ENCODE peak calls at places on chromosomes 7 and 10, in ten cellular contexts. V is PC-9, S is GM06990, U is AG09309, B is GM12865, O is upper lobe of left lung, P is cardiac muscle cell, N is RWPE2, L is mucosa of descending colon, M is HepG2. F is an unnamed sample.

GRCh38 chr10:127909716-127910463 is 3.0 kb downstream of the PTPRE start:
- DNase-seq in V (no peak), S (no peak), U (no peak), B (no peak), O (no peak), P (no peak), N (no peak), L (no peak), M (no peak), F (no peak)

GRCh38 chr7:27689045-27689877 is 26.6 kb upstream of the HIBADH start:
- DNase-seq in V (peak), S (no peak), U (no peak), B (peak), O (no peak), P (peak), N (no peak), L (peak), M (peak), F (no peak)

GRCh38 chr10:98920807-98921206 is 314.8 kb downstream of the HPSE2 start:
- DNase-seq in V (no peak), S (no peak), U (no peak), B (no peak), O (no peak), P (peak), N (no peak), L (peak), M (no peak), F (no peak)

GRCh38 chr10:70560511-70560931 is 42.0 kb downstream of the PRF1 start:
- DNase-seq in V (no peak), S (no peak), U (no peak), B (no peak), O (no peak), P (no peak), N (peak), L (no peak), M (no peak), F (no peak)

GRCh38 chr7:101927389-101928306 is 110.2 kb downstream of the CUX1 start:
- DNase-seq in V (no peak), S (no peak), U (no peak), B (no peak), O (peak), P (peak), N (no peak), L (no peak), M (no peak), F (no peak)

GRCh38 chr7:159152816-159153215 is 8.1 kb upstream of the VIPR2 start:
- DNase-seq in V (no peak), S (no peak), U (no peak), B (no peak), O (no peak), P (no peak), N (no peak), L (no peak), M (no peak), F (no peak)

GRCh38 chr10:23395017-23395416 is 43.9 kb upstream of the OTUD1 start:
- DNase-seq in V (no peak), S (no peak), U (no peak), B (no peak), O (no peak), P (no peak), N (no peak), L (no peak), M (no peak), F (no peak)

GRCh38 chr7:117796889-117797288 is 76.4 kb downstream of the CTTNBP2 start:
- DNase-seq in V (no peak), S (no peak), U (no peak), B (no peak), O (no peak), P (no peak), N (no peak), L (no peak), M (no peak), F (no peak)

GRCh38 chr10:66964946-66965345 is 39.1 kb downstream of the LRRTM3 start:
- DNase-seq in V (no peak), S (no peak), U (no peak), B (no peak), O (no peak), P (no peak), N (no peak), L (no peak), M (no peak), F (no peak)

GRCh38 chr7:99748846-99749579 is 14.0 kb upstream of the CYP3A7 start:
- DNase-seq in V (no peak), S (no peak), U (no peak), B (no peak), O (no peak), P (no peak), N (no peak), L (no peak), M (no peak), F (no peak)

GRCh38 chr10:80988755-80989154 is 451.1 kb downstream of the SH2D4B start:
- DNase-seq in V (no peak), S (no peak), U (no peak), B (peak), O (no peak), P (no peak), N (no peak), L (no peak), M (no peak), F (no peak)

GRCh38 chr10:114648368-114648767 is 9.7 kb downstream of the ABLIM1 start:
- DNase-seq in V (peak), S (no peak), U (peak), B (no peak), O (no peak), P (peak), N (no peak), L (no peak), M (peak), F (no peak)

GRCh38 chr7:41098402-41098801 is 604.5 kb downstream of the INHBA start:
- DNase-seq in V (no peak), S (no peak), U (no peak), B (no peak), O (no peak), P (no peak), N (no peak), L (no peak), M (no peak), F (no peak)

GRCh38 chr10:116974442-116975005 is 30.5 kb downstream of the SHTN1 start:
- DNase-seq in V (peak), S (no peak), U (peak), B (no peak), O (no peak), P (peak), N (no peak), L (no peak), M (no peak), F (no peak)

GRCh38 chr7:120729300-120729699 is 128.6 kb downstream of the TSPAN12 start:
- DNase-seq in V (no peak), S (no peak), U (no peak), B (no peak), O (no peak), P (no peak), N (no peak), L (no peak), M (no peak), F (no peak)

GRCh38 chr10:126671402-126671975 is 996 bp upstream of the C10orf90 start:
- DNase-seq in V (no peak), S (no peak), U (no peak), B (no peak), O (no peak), P (no peak), N (no peak), L (no peak), M (no peak), F (no peak)

GRCh38 chr7:33446551-33446950 is 317.2 kb downstream of the BBS9 start:
- DNase-seq in V (no peak), S (no peak), U (no peak), B (no peak), O (no peak), P (no peak), N (no peak), L (no peak), M (no peak), F (no peak)

GRCh38 chr7:130490287-130490686 is 1.6 kb upstream of the MEST start:
- DNase-seq in V (no peak), S (no peak), U (no peak), B (no peak), O (peak), P (peak), N (no peak), L (no peak), M (no peak), F (no peak)

GRCh38 chr7:131011976-131012375 is 278.0 kb upstream of the KLF14 start:
- DNase-seq in V (peak), S (no peak), U (peak), B (no peak), O (no peak), P (peak), N (no peak), L (no peak), M (no peak), F (no peak)

GRCh38 chr7:151537818-151538561 is 18.3 kb upstream of the RHEB start:
- DNase-seq in V (no peak), S (no peak), U (no peak), B (no peak), O (no peak), P (peak), N (no peak), L (no peak), M (no peak), F (no peak)

GRCh38 chr10:14665304-14665703 is 109.4 kb downstream of the FAM107B start:
- DNase-seq in V (no peak), S (no peak), U (no peak), B (peak), O (no peak), P (peak), N (no peak), L (peak), M (no peak), F (no peak)

GRCh38 chr7:125567686-125568085 is 638.1 kb upstream of the POT1 start:
- DNase-seq in V (no peak), S (no peak), U (no peak), B (no peak), O (no peak), P (no peak), N (no peak), L (no peak), M (no peak), F (no peak)

DNA sequence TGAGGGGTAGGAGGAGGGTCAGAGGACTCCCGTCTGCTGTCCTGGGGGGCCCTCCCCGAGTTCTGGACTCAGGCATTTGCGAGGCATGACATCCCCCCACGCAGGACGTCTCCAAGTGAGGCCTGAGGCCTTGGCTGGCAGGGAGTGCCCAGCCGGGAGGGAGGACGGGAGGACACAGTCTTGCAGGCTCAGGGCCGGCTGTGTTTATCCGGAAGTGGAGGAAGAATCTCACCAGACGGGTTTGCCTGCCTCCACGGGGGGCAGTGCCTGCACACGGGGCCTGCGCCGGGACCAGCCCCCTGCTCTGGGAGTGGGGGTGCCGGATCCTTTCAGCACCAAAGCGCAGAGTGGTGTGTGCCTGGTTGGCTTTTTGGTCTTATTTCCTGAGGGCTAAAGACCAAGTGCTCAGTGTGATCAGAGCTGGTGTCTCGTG is 10.9 kb downstream of the PWWP2B start:
- DNase-seq in V (peak), S (no peak), U (no peak), B (no peak), O (peak), P (peak), N (peak), L (peak), M (no peak), F (no peak)
- TF ChIP-seq CTCF in V (no peak), S (no peak), U (no peak), B (no peak), O (peak), P (no peak), N (no peak), L (no peak), M (peak), F (no peak)

DNA sequence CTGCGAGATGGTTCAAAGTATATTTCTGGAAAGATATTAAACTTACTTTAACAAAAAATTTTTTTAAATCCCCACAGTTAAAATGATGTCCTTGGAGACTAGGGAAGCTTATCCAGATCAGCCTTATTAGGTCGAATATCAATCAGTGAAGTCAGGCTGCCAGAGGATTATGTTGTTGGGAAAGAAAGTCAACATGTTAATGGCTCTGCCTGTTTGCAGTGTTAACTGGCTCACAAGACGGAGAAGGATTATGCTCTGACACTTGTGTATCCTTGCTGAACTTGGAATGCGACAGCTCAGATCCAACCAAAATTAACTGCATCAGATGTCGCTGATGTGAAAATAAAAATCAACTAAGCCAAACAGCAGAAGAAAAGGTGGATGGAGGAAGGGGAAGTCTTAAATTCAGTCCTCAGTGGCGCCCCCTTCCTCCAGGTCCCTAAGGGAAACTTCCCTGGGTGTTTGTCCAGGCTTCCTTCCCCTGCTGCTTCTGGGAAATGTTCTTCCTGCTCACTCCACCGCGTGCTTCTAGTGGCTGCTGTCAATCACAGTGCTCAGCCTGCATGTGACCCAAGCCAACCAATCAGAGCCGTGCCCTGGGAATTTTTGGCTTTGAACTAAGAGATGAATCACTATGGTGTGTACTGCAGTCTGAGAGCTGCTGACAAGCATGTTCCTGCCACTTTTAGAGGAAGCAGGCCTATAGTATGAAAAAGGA is 690.4 kb upstream of the NRP1 start:
- DNase-seq in V (no peak), S (no peak), U (no peak), B (no peak), O (no peak), P (peak), N (no peak), L (peak), M (no peak), F (peak)
- TF ChIP-seq CTCF in V (no peak), S (no peak), U (no peak), B (no peak), O (no peak), P (no peak), N (no peak), L (no peak), M (no peak), F (no peak)

GRCh38 chr10:91090761-91091529 is 129.5 kb upstream of the PCGF5 start:
- DNase-seq in V (no peak), S (no peak), U (peak), B (peak), O (no peak), P (peak), N (no peak), L (peak), M (peak), F (no peak)
- TF ChIP-seq CTCF in V (no peak), S (peak), U (peak), B (peak), O (no peak), P (peak), N (no peak), L (no peak), M (peak), F (no peak)

GRCh38 chr10:132939957-132940790 is 2.2 kb downstream of the CFAP46 start:
- DNase-seq in V (peak), S (peak), U (no peak), B (peak), O (peak), P (peak), N (no peak), L (peak), M (no peak), F (no peak)

GRCh38 chr10:132939378-132939955 is 2.9 kb downstream of the CFAP46 start:
- DNase-seq in V (no peak), S (no peak), U (no peak), B (no peak), O (peak), P (no peak), N (no peak), L (no peak), M (no peak), F (no peak)

GRCh38 chr10:132940791-132941465 is 1.4 kb downstream of the CFAP46 start:
- DNase-seq in V (no peak), S (no peak), U (no peak), B (peak), O (peak), P (no peak), N (no peak), L (no peak), M (no peak), F (no peak)

GRCh38 chr10:132937861-132938260 is 4.5 kb downstream of the CFAP46 start:
- DNase-seq in V (no peak), S (no peak), U (no peak), B (no peak), O (peak), P (no peak), N (no peak), L (no peak), M (no peak), F (no peak)

DNA sequence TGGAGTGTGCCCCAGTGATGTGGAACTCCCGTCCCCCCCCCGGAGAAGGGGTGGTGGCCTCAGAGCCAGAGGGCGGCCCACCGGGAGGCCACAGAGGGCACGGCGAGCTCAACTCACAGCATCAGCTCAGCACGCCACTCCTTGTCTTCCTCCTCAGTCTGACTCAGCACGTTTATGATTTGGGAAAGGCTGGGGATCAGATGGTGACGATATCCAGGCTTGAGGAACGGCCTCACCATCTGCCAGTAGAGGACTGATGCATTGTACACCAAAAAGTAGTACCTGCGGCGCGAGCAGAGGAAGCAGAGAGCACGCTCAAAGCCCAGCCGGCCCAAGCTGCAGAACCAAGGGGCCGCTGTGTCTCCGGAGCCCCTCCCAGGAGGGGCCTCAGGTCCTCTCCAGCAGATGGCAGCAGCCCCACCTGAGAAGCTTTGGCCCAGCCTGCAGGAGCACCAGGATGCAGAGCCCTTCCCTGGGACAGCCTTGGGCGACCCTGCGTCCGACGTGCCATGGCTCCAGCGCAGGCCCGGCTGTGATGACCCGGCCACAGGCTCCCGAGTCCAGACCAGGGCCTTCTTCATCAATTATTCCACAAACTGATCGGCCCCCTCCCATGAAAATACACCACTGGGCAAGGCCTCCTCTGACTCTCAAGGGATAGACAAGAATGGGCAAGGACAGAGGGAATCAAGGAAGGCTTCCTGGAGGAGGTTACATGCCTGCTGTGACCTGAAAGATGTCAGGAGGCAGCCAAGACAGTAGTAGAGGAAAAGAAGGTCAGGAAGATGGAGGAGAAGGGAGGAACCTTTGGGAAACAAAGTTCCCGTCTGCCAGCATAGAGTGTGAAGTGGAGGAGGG is 3.7 kb downstream of the CFAP46 start:
- DNase-seq in V (no peak), S (no peak), U (no peak), B (no peak), O (peak), P (peak), N (no peak), L (no peak), M (peak), F (no peak)
- TF ChIP-seq CTCF in V (peak), S (peak), U (peak), B (peak), O (peak), P (peak), N (peak), L (no peak), M (peak), F (no peak)

GRCh38 chr7:26167293-26167934 is 15.4 kb downstream of the NFE2L3 start:
- DNase-seq in V (no peak), S (no peak), U (no peak), B (peak), O (no peak), P (no peak), N (no peak), L (no peak), M (no peak), F (no peak)

GRCh38 chr7:26169271-26169670 is 17.3 kb downstream of the NFE2L3 start:
- DNase-seq in V (no peak), S (no peak), U (no peak), B (no peak), O (no peak), P (no peak), N (no peak), L (no peak), M (no peak), F (no peak)

GRCh38 chr7:26166681-26167266 is 14.8 kb downstream of the NFE2L3 start:
- DNase-seq in V (peak), S (no peak), U (no peak), B (peak), O (no peak), P (no peak), N (no peak), L (no peak), M (no peak), F (no peak)

GRCh38 chr7:26170663-26171062 is 18.7 kb downstream of the NFE2L3 start:
- DNase-seq in V (no peak), S (no peak), U (no peak), B (no peak), O (no peak), P (no peak), N (no peak), L (no peak), M (no peak), F (no peak)

GRCh38 chr7:26168458-26169023 is 16.5 kb downstream of the NFE2L3 start:
- DNase-seq in V (no peak), S (no peak), U (no peak), B (no peak), O (no peak), P (no peak), N (no peak), L (no peak), M (no peak), F (no peak)
- TF ChIP-seq CTCF in V (peak), S (no peak), U (no peak), B (no peak), O (no peak), P (no peak), N (no peak), L (no peak), M (no peak), F (no peak)

GRCh38 chr7:105760549-105761447 is 115.6 kb downstream of the ATXN7L1 start:
- DNase-seq in V (no peak), S (no peak), U (peak), B (no peak), O (no peak), P (peak), N (no peak), L (no peak), M (no peak), F (no peak)
- TF ChIP-seq CTCF in V (peak), S (no peak), U (no peak), B (no peak), O (no peak), P (no peak), N (peak), L (no peak), M (no peak), F (no peak)

DNA sequence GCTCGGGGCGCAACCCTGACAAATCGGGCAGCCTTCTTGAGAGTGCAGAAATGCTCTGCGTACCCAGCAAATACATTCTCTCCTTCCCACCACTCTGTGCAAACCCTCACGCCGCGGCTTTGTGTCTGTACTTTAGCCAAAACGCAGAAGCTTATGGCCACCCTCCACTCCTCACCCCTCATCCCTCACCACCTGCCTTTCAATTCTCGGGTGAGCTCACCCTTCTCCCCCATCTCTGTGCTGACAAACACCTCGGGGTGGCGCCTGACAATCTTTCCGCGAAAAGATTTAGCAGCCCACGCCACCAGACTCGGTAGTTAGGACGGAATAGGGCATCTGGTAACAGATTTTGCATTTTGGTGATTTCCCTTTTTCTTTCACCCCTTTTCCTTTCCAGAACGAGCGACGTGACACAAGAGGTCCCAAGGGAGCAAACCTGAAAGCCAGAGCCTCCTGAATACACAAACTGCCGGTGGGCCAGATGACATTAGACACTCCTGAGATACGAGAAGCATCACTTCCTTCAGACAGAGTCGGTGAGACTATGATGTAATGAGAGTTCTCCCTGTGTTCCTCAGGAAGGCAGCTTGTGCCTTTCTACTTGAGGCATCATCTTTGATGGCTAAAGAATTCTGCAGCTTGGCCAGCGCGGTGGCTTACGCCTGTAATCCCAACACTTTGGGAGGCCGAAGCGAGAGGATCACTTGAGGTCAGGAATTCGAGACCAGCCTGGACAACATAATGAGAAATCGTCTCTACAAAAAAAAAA is 663 bp upstream of the ATAD1 start:
- DNase-seq in V (peak), S (no peak), U (no peak), B (peak), O (no peak), P (peak), N (no peak), L (peak), M (no peak), F (no peak)
- TF ChIP-seq CTCF in V (no peak), S (peak), U (no peak), B (peak), O (no peak), P (no peak), N (peak), L (no peak), M (peak), F (no peak)